ENCODE peak calls at places on chromosomes 3 and 15, in six cellular contexts. R is iris pigment epithelial cell; S is activated T-cell treated with anti-CD3 and anti-CD28 coated beads for 4 hours; E is trophoblast cell; N is neural progenitor cell; A is activated CD8-positive, alpha-beta memory T cell treated with anti-CD3 and anti-CD28 coated beads, Interleukin-2, amount 50 U/mL, for 48 hours. D is an unnamed sample.

GRCh38 chr15:100158368-100158767 is 183.4 kb downstream of the ADAMTS17 start:
- DNase-seq in R (no peak), S (no peak), E (no peak), N (peak), A (no peak), D (no peak)

GRCh38 chr15:77021803-77022381 is 27.0 kb downstream of the PSTPIP1 start:
- DNase-seq in R (peak), S (no peak), E (peak), N (no peak), A (peak), D (peak)

GRCh38 chr3:131356006-131356405 is 25.6 kb upstream of the NUDT16 start:
- DNase-seq in R (no peak), S (no peak), E (peak), N (no peak), A (no peak), D (no peak)

GRCh38 chr3:131586277-131586676 is 83.5 kb upstream of the MRPL3 start:
- DNase-seq in R (no peak), S (no peak), E (no peak), N (no peak), A (no peak), D (no peak)

GRCh38 chr3:134854285-134854684 is 59.2 kb downstream of the EPHB1 start:
- DNase-seq in R (no peak), S (no peak), E (no peak), N (no peak), A (no peak), D (no peak)

GRCh38 chr15:33068007-33068441 is 126.5 kb downstream of the FMN1 start:
- DNase-seq in R (no peak), S (no peak), E (peak), N (peak), A (no peak), D (no peak)

GRCh38 chr3:178536271-178537079 is at the start of gene KCNMB2:
- DNase-seq in R (no peak), S (no peak), E (no peak), N (peak), A (no peak), D (no peak)

GRCh38 chr3:172263781-172264486 is 184.3 kb downstream of the GHSR start:
- DNase-seq in R (no peak), S (no peak), E (peak), N (no peak), A (no peak), D (no peak)

GRCh38 chr3:113111308-113111707 is 100.0 kb upstream of the BOC start:
- DNase-seq in R (peak), S (no peak), E (no peak), N (peak), A (no peak), D (no peak)

GRCh38 chr15:66850078-66850991 is 148.3 kb downstream of the SMAD6 start:
- DNase-seq in R (no peak), S (no peak), E (no peak), N (no peak), A (peak), D (no peak)

GRCh38 chr3:195129644-195130492 is 141.1 kb downstream of the XXYLT1 start:
- DNase-seq in R (peak), S (no peak), E (peak), N (no peak), A (no peak), D (no peak)

GRCh38 chr3:120767106-120767505 is 24.6 kb downstream of the GTF2E1 start:
- DNase-seq in R (peak), S (no peak), E (no peak), N (no peak), A (no peak), D (no peak)

GRCh38 chr15:77981281-77982126 is 96.0 kb downstream of the TBC1D2B start:
- DNase-seq in R (no peak), S (no peak), E (no peak), N (no peak), A (peak), D (no peak)

D was measured in A172.